ENCODE peak calls at places on chromosomes 3 and 15, in eight cellular contexts. J is uterus, I is HCT116, F is heart left ventricle, L is cardiac muscle cell, V is thoracic aorta, M is neural progenitor cell, B is RWPE2. O is an unnamed sample. For H3K36me3 and H3K27me3, the result is how much of the 10 kb centered on the place peaks cover.

GRCh38 chr3:178369006-178369405 is 167.2 kb upstream of the KCNMB2 start:
- DNase-seq in J (no peak), I (no peak), F (no peak), L (no peak), V (no peak), M (no peak), B (no peak), O (no peak)

GRCh38 chr15:55198706-55199105 is 2.0 kb upstream of the RSL24D1 start:
- DNase-seq in J (no peak), I (no peak), F (no peak), L (no peak), V (no peak), M (no peak), B (no peak), O (no peak)

GRCh38 chr3:9316881-9317341 is 45.9 kb upstream of the THUMPD3 start:
- DNase-seq in J (peak), I (no peak), F (no peak), L (no peak), V (no peak), M (peak), B (no peak), O (peak)

GRCh38 chr15:58203537-58203936 is 65.4 kb downstream of the AQP9 start:
- DNase-seq in J (no peak), I (no peak), F (no peak), L (no peak), V (no peak), M (no peak), B (no peak), O (peak)

GRCh38 chr3:127204841-127205582 is 12.1 kb downstream of the PRR23E start:
- DNase-seq in J (no peak), I (no peak), F (no peak), L (no peak), V (no peak), M (no peak), B (no peak), O (no peak)

GRCh38 chr3:148911597-148911996 is 46.5 kb downstream of the CPA3 start:
- DNase-seq in J (no peak), I (no peak), F (no peak), L (no peak), V (no peak), M (no peak), B (no peak), O (no peak)

GRCh38 chr3:46107682-46108081 is 80.4 kb upstream of the XCR1 start:
- DNase-seq in J (no peak), I (no peak), F (no peak), L (no peak), V (no peak), M (no peak), B (no peak), O (no peak)

GRCh38 chr15:46636220-46636619 is 1001.4 kb downstream of the SQOR start:
- DNase-seq in J (no peak), I (no peak), F (no peak), L (peak), V (no peak), M (peak), B (no peak), O (no peak)

GRCh38 chr3:111739241-111739952 is 119.7 kb upstream of the PHLDB2 start:
- DNase-seq in J (peak), I (peak), F (peak), L (no peak), V (no peak), M (no peak), B (peak), O (peak)

GRCh38 chr3:45187597-45188210 is 38.4 kb downstream of the TMEM158 start:
- DNase-seq in J (peak), I (no peak), F (no peak), L (no peak), V (no peak), M (no peak), B (no peak), O (no peak)

GRCh38 chr15:52171807-52172206 is 19.4 kb downstream of the GNB5 start:
- DNase-seq in J (no peak), I (no peak), F (no peak), L (no peak), V (no peak), M (no peak), B (no peak), O (no peak)

GRCh38 chr15:74988007-74988800 is 7.2 kb upstream of the SCAMP5 start:
- DNase-seq in J (no peak), I (peak), F (no peak), L (peak), V (no peak), M (peak), B (no peak), O (no peak)

GRCh38 chr15:98957655-98958054 is 49.9 kb downstream of the PGPEP1L start:
- DNase-seq in J (no peak), I (no peak), F (no peak), L (no peak), V (no peak), M (no peak), B (no peak), O (no peak)

GRCh38 chr3:157280786-157281185 is 120.8 kb upstream of the CCNL1 start:
- DNase-seq in J (no peak), I (no peak), F (no peak), L (no peak), V (no peak), M (no peak), B (no peak), O (no peak)

GRCh38 chr15:56758770-56759449 is 25.6 kb upstream of the ZNF280D start:
- DNase-seq in J (no peak), I (no peak), F (no peak), L (no peak), V (no peak), M (no peak), B (no peak), O (peak)

GRCh38 chr3:118272976-118273375 is 761.7 kb downstream of the IGSF11 start:
- DNase-seq in J (no peak), I (no peak), F (no peak), L (no peak), V (no peak), M (no peak), B (no peak), O (no peak)

GRCh38 chr3:68271145-68271544 is 616.7 kb upstream of the SUCLG2 start:
- DNase-seq in J (no peak), I (no peak), F (no peak), L (no peak), V (no peak), M (peak), B (no peak), O (no peak)

GRCh38 chr3:89165636-89166312 is 58.4 kb downstream of the EPHA3 start:
- DNase-seq in J (no peak), I (no peak), F (no peak), L (no peak), V (no peak), M (peak), B (no peak), O (no peak)

GRCh38 chr3:52007291-52007690 is 11.6 kb upstream of the RPL29 start:
- DNase-seq in J (no peak), I (no peak), F (no peak), L (no peak), V (no peak), M (no peak), B (no peak), O (no peak)

GRCh38 chr3:101898752-101899169 is 49.4 kb downstream of the NFKBIZ start:
- DNase-seq in J (no peak), I (no peak), F (no peak), L (no peak), V (no peak), M (no peak), B (no peak), O (no peak)

GRCh38 chr3:197329382-197329781 is 31.0 kb upstream of the DLG1 start:
- DNase-seq in J (no peak), I (no peak), F (no peak), L (no peak), V (no peak), M (no peak), B (no peak), O (no peak)

GRCh38 chr3:53493997-53494791 is at the start of gene CACNA1D:
- DNase-seq in J (peak), I (peak), F (no peak), L (peak), V (no peak), M (peak), B (no peak), O (no peak)

GRCh38 chr3:142319094-142319493 is 93.7 kb upstream of the GK5 start:
- DNase-seq in J (no peak), I (no peak), F (no peak), L (no peak), V (no peak), M (no peak), B (no peak), O (peak)

GRCh38 chr15:76336254-76337046 is at the start of gene ISL2:
- DNase-seq in J (no peak), I (peak), F (peak), L (peak), V (no peak), M (peak), B (peak), O (peak)

GRCh38 chr3:58899953-58900298 is 149.9 kb downstream of the CFAP20DC start:
- DNase-seq in J (no peak), I (no peak), F (no peak), L (no peak), V (no peak), M (no peak), B (no peak), O (no peak)

GRCh38 chr15:74616020-74616939 is 644 bp downstream of the CLK3 start:
- DNase-seq in J (peak), I (no peak), F (peak), L (peak), V (peak), M (peak), B (no peak), O (no peak)

GRCh38 chr3:29067014-29067413 is 213.9 kb upstream of the RBMS3 start:
- DNase-seq in J (no peak), I (no peak), F (no peak), L (no peak), V (no peak), M (no peak), B (no peak), O (no peak)

GRCh38 chr3:135558906-135559305 is 406.6 kb upstream of the PPP2R3A start:
- DNase-seq in J (no peak), I (no peak), F (no peak), L (no peak), V (no peak), M (no peak), B (no peak), O (no peak)

GRCh38 chr15:68966996-68967395 is 36.7 kb downstream of the SPESP1 start:
- DNase-seq in J (no peak), I (no peak), F (no peak), L (no peak), V (no peak), M (no peak), B (no peak), O (no peak)

GRCh38 chr15:92113832-92114231 is 260.3 kb downstream of the SLCO3A1 start:
- DNase-seq in J (no peak), I (no peak), F (no peak), L (no peak), V (no peak), M (no peak), B (no peak), O (no peak)

GRCh38 chr3:3200632-3201212 is 21.2 kb upstream of the CRBN start:
- DNase-seq in J (peak), I (peak), F (peak), L (peak), V (no peak), M (peak), B (no peak), O (no peak)

GRCh38 chr15:50911641-50912040 is 3.2 kb downstream of the AP4E1 start:
- DNase-seq in J (no peak), I (no peak), F (no peak), L (no peak), V (no peak), M (no peak), B (no peak), O (no peak)

GRCh38 chr15:70504305-70504951 is 258.9 kb downstream of the UACA start:
- DNase-seq in J (peak), I (no peak), F (peak), L (no peak), V (peak), M (no peak), B (no peak), O (no peak)

GRCh38 chr3:30656624-30657141 is 50.3 kb downstream of the TGFBR2 start:
- DNase-seq in J (no peak), I (no peak), F (no peak), L (no peak), V (no peak), M (no peak), B (no peak), O (no peak)

GRCh38 chr15:58684036-58684700 is 65.3 kb downstream of the ADAM10 start:
- DNase-seq in J (no peak), I (no peak), F (no peak), L (no peak), V (no peak), M (peak), B (no peak), O (no peak)

GRCh38 chr3:10505050-10505790 is at the start of gene ATP2B2:
- DNase-seq in J (no peak), I (no peak), F (no peak), L (peak), V (no peak), M (peak), B (no peak), O (no peak)

GRCh38 chr15:81311834-81312459 is 12.0 kb downstream of the STARD5 start:
- DNase-seq in J (no peak), I (no peak), F (no peak), L (no peak), V (no peak), M (no peak), B (no peak), O (no peak)
- H3K36me3 ChIP-seq in J (under half), I (under half), F (under half), L (under half), V (under half), M (under half), B (under half), O (under half)

DNA sequence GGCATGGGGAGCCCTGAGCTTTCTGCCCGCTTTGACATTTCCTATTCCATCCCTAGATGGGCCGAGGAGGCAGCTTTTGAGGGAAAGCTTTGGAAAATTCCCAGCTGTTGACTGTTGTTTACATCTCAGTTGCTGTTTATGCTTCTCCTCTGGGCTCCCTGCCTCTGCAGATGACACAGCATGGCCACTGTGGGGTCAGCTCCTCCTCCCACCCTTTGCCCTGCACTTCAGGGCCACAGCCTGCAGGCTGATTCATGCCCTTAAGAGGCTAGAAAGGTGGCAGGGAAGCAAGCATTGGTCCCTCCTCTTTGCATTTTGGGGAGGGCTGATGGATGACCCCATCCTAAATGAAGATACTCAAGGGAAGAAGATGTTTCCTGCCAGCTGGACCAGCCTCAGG is 8.6 kb upstream of the CTXND1 start:
- DNase-seq in J (no peak), I (no peak), F (no peak), L (no peak), V (no peak), M (no peak), B (peak), O (no peak)
- H3K27me3 ChIP-seq in J (under half), I (half or more), F (under half), L (half or more), V (under half), M (half or more), B (half or more), O (under half)

GRCh38 chr3:151328298-151329036 is 882 bp downstream of the P2RY13 start:
- DNase-seq in J (no peak), I (no peak), F (no peak), L (no peak), V (no peak), M (no peak), B (no peak), O (no peak)
- TF ChIP-seq CTCF in J (no peak), I (no peak), F (no peak), L (no peak), V (no peak), M (no peak), B (no peak), O (no peak)

GRCh38 chr3:138673641-138674040 is 65.1 kb downstream of the FAIM start:
- DNase-seq in J (no peak), I (no peak), F (no peak), L (peak), V (no peak), M (no peak), B (no peak), O (no peak)

GRCh38 chr3:138670409-138670808 is 61.8 kb downstream of the FAIM start:
- DNase-seq in J (no peak), I (no peak), F (no peak), L (no peak), V (no peak), M (no peak), B (no peak), O (no peak)

GRCh38 chr3:138668107-138668506 is 59.5 kb downstream of the FAIM start:
- DNase-seq in J (no peak), I (no peak), F (no peak), L (no peak), V (no peak), M (no peak), B (no peak), O (no peak)
- H3K36me3 ChIP-seq in J (under half), I (under half), F (under half), L (under half), V (under half), M (under half), B (under half), O (under half)

GRCh38 chr3:27715863-27716262 is 6.3 kb downstream of the EOMES start:
- DNase-seq in J (no peak), I (no peak), F (no peak), L (no peak), V (no peak), M (no peak), B (no peak), O (no peak)
- H3K27me3 ChIP-seq in J (under half), I (under half), F (half or more), L (half or more), V (under half), M (half or more), B (under half), O (under half)

DNA sequence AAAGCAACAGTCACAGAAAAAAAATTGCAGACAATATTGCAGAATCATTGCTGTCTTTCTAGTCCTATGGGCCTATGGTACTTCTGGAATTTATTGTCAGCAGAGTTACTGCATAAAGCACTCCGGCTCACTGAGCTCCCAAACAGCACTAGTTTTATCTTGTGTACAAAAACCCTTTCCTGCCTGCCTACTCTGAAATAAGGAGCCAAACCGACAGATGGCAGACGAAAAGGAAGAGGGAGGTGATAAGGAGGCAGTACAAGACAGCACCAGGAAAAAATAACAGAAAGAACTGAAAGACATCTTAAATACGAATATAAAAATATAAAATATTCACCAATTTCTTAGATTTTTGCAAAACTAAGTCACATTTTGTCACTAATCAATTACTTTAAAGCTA is 15.6 kb downstream of the HERC1 start:
- DNase-seq in J (no peak), I (no peak), F (no peak), L (peak), V (no peak), M (peak), B (no peak), O (no peak)
- TF ChIP-seq CTCF in J (no peak), I (no peak), F (no peak), L (peak), V (no peak), M (peak), B (no peak), O (no peak)

DNA sequence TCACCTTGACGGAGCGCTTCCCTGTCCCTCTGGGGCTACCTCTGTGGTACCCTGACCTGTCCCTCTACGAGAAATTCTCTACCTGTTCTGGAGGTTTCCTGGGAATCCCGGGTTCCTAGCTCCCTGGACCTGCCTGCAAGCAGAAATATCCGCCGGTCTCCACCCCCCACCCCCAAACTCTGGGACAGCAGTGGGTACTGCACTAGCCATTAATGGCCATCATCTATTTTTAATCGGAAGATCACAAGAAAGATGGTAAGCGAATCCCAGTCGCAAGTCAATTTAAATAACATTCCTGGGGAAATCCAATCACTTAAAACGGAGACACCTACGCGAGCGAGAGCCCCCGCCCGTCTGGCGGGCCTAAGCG is 426 bp upstream of the C3orf80 start:
- DNase-seq in J (no peak), I (no peak), F (no peak), L (no peak), V (no peak), M (no peak), B (no peak), O (no peak)
- H3K36me3 ChIP-seq in J (under half), I (under half), F (under half), L (under half), V (under half), M (under half), B (under half), O (under half)

GRCh38 chr3:138377804-138378203 is 29.4 kb downstream of the MRAS start:
- DNase-seq in J (no peak), I (no peak), F (no peak), L (no peak), V (no peak), M (no peak), B (no peak), O (no peak)
- H3K27me3 ChIP-seq in J (under half), I (under half), F (under half), L (under half), V (under half), M (under half), B (under half), O (under half)

GRCh38 chr15:67840747-67841634 is 1.1 kb upstream of the RNU6-1 start:
- DNase-seq in J (no peak), I (no peak), F (peak), L (peak), V (no peak), M (peak), B (peak), O (no peak)
- TF ChIP-seq CTCF in J (no peak), I (no peak), F (no peak), L (no peak), V (no peak), M (no peak), B (peak), O (peak)

DNA sequence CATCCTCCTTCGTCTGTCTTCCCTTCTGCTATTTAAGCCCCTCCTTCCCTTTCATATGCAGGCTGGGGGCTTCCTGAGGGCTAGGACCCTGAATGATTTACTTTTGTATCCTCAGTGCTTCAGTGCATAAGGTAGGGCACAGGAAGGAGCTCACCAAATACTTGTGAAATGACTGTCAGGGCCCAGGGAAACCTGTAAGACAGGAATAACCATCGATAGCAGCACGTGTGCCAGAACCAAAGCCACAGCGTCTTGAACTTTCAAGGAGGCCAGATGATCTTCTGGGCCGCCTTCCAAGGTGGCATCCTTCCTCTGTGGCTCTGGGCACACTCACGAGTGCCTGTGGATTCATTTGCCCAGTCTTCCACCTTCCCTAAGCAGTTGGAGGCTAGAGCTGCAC is 3.9 kb downstream of the TMED3 start:
- DNase-seq in J (no peak), I (no peak), F (no peak), L (no peak), V (no peak), M (no peak), B (no peak), O (no peak)
- H3K36me3 ChIP-seq in J (under half), I (under half), F (under half), L (under half), V (under half), M (under half), B (half or more), O (under half)